ENCODE peak calls at places on chromosomes 7 and 10, in five cellular contexts. M, D, H, L and P are unnamed samples.

GRCh38 chr10:68202965-68203358 is 29.0 kb downstream of the ATOH7 start:
- DNase-seq in H (no peak), M (no peak), L (no peak), D (no peak), P (peak)

GRCh38 chr7:44225566-44226395 is 25.0 kb downstream of the YKT6 start:
- DNase-seq in D (no peak), L (no peak), M (no peak), H (no peak), P (no peak)

GRCh38 chr10:122116331-122116730 is 127.4 kb downstream of the TACC2 start:
- DNase-seq in L (no peak), D (peak), M (no peak), H (no peak), P (no peak)

GRCh38 chr7:110442386-110442837 is 648.5 kb upstream of the LRRN3 start:
- DNase-seq in M (no peak), D (peak), H (no peak), L (no peak), P (no peak)

GRCh38 chr7:44057181-44057848 is 8.1 kb downstream of the PGAM2 start:
- DNase-seq in H (no peak), D (no peak), M (no peak), L (no peak), P (no peak)

GRCh38 chr7:388961-389701 is 99.2 kb downstream of the FOXL3 start:
- DNase-seq in L (no peak), H (no peak), M (no peak), D (no peak), P (no peak)

GRCh38 chr7:144827581-144828139 is 8.2 kb downstream of the TPK1 start:
- DNase-seq in M (no peak), H (no peak), D (peak), L (peak), P (no peak)

GRCh38 chr7:83060218-83060617 is 102.5 kb downstream of the PCLO start:
- DNase-seq in M (no peak), L (no peak), H (no peak), D (no peak), P (no peak)

GRCh38 chr7:142873871-142874270 is 11.7 kb downstream of the TRPV6 start:
- DNase-seq in M (no peak), L (no peak), H (no peak), D (no peak), P (no peak)

GRCh38 chr10:130193033-130193432 is 56.8 kb downstream of the GLRX3 start:
- DNase-seq in M (no peak), H (no peak), D (no peak), L (no peak), P (no peak)
- H3K4me3 ChIP-seq in M (no peak), H (no peak), D (no peak), L (no peak), P (no peak)

DNA sequence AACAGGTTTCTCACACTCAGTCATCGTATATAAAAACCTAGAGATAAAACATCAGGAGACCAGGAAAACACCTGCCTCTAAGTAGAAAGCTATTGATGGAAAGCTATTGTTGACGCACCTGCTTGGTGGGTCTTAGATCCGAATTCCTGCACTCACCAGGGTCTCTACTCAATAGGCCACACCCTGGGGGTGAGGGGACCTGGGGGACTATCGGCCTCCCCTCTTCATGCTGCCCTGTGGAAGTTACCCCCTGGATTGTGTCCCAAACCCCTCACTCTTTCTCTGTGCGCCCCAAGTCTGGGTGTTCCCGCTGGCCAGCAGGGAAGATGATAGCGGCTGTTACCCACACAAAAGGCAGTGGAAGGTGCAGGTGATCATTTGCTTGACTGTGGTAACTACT is 313.0 kb downstream of the WDR37 start:
- DNase-seq in H (no peak), M (no peak), L (no peak), D (no peak), P (no peak)
- TF ChIP-seq CTCF in H (peak), M (no peak), L (no peak), D (no peak), P (peak)

DNA sequence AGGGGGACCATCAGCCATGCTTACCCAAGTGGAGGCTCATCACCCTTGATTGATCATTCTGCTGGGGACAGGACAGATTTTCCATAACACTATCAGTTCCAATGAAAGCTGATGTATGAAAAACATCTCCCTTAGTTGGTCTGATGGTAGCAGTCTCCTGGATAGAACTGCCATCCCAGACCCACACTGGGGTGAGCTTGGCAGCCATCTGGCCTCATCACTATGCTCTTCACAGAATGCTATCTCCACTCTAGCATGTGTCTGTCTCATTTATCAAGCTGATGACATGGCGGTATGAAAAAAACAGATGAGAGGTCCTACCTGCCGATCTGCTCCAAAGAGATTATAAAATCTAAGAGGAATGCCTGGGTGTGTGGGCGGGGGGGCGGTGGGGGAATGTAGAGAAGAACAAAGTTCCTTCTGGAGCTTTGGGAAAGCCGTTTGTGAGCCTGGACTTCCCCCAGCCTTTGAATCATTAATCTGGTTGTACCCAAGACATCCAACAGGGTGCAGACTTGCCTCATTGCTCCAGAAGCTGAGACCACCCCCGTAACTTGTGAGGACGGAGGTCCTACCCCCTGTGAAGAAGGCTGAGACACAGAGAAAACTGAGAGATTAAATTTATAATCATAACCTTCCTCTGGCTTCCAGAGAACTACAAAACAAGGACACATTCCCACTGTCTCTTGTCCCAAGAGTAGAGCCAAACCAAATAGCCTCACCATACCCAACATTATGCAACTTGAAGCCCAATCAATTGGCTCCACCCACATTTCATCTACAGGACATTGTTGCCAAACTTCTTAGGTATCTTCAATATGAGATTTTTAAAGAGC is 340.9 kb downstream of the KCNMA1 start:
- DNase-seq in D (no peak), M (no peak), L (no peak), H (no peak), P (no peak)
- H3K4me3 ChIP-seq in D (no peak), M (no peak), L (no peak), H (no peak), P (no peak)

GRCh38 chr10:114239117-114239993 is at the start of gene VWA2:
- DNase-seq in L (no peak), M (no peak), H (no peak), D (peak), P (no peak)
- TF ChIP-seq CTCF in L (no peak), M (no peak), H (no peak), D (peak), P (no peak)

DNA sequence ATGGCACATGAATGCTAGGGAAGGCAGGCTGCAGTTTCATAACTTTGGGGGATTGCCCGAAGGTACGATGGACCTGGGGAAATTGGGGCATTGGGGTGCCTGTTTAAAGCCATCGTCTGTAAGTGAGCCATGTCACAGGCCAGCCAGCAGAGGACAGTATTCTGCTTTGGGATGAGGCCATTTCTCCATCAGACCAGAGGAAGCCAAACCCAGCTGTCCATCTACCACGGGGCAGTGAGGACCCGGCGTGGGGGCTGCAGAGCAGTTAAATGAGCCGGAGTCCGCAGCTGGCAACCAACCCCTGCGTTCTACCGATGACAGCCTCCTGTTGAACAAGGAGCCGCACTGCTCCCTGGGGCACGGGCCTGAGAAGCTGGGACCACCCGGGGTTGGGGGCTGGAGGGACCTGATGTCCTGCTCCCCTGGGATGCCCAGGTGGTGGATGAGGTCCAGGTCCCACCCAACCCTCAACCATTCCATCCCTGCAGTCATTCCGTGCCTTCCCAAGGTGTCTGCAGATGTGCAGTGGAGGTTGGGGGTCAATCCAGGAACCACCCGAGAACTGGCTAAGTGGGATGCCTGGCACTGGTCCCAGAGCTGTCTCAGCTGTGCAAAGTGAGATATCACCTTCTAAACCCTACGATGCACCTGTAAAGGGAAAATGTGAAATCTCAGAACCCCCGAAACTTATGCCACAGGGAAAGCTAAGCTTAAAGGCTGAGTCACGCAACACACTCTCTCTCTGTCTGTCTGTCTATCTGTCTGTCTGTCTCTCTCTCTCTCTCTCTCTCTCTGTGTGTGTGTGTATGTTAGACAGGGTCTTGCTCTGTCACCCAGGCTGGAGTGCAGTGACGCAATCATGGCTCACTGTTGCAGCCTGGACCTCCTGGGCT is 12.1 kb upstream of the RHBDD2 start:
- DNase-seq in M (no peak), H (no peak), D (peak), L (no peak), P (no peak)
- H3K4me3 ChIP-seq in M (no peak), H (no peak), D (no peak), L (no peak), P (no peak)

GRCh38 chr10:88127266-88127665 is 263.8 kb downstream of the PTEN start:
- DNase-seq in H (no peak), D (no peak), M (no peak), L (no peak), P (no peak)

GRCh38 chr10:88127766-88128165 is 264.3 kb downstream of the PTEN start:
- DNase-seq in H (no peak), M (no peak), D (no peak), L (no peak), P (no peak)

GRCh38 chr10:88130912-88131311 is 267.5 kb downstream of the PTEN start:
- DNase-seq in D (no peak), H (no peak), M (no peak), L (no peak), P (no peak)

GRCh38 chr10:88129013-88129412 is 265.6 kb downstream of the PTEN start:
- DNase-seq in D (no peak), H (no peak), M (no peak), L (no peak), P (no peak)

GRCh38 chr10:88131561-88132139 is 268.2 kb downstream of the PTEN start:
- DNase-seq in D (no peak), H (no peak), L (peak), M (peak), P (no peak)
- TF ChIP-seq CTCF in D (no peak), H (no peak), L (peak), M (peak), P (no peak)

DNA sequence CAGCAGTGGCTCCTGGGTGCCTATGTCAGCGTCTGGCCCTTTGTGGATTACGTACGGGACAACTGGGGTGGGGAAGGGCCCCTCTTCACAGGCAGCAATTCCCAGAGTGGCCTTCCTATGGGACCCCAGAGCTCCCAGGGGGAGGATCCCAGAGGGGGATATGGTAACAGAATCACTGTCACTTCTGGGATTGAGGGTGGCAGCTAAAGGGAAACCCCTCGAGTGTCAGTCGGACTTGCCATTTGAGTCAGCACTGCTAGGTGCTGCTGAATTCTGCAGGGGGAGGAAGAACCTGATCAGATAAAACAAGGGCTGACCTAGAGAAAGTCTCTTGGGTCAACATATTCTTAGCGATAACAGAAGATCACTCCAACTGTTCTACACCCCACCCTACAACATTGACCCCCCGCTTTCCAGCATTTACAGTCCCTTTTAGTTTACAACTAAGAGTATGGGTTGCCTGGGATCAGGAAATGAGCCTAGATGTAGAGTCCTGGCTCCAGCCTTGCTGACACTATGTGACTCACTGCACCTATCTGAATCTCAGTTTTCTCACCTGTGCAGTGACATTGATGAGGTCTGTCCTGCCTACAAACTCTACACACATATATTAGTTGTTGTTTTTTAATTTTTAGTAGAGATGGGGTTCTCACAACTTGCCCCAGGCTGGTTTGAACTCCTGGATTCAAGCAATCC is 12.3 kb upstream of the DDIT4 start:
- DNase-seq in M (no peak), L (no peak), D (peak), H (peak), P (no peak)
- H3K4me3 ChIP-seq in M (peak), L (peak), D (no peak), H (peak), P (peak)

GRCh38 chr10:26445411-26446031 is 7.4 kb downstream of the APBB1IP start:
- DNase-seq in D (no peak), H (no peak), M (peak), L (no peak), P (peak)
- TF ChIP-seq CTCF in D (no peak), H (no peak), M (peak), L (no peak), P (peak)